ENCODE peak calls at places on chromosome 21, in six cellular contexts. Z is adrenal gland, C is heart right ventricle, H is Peyer's patch, B is psoas muscle, J is fibroblast of lung. F is an unnamed sample. For H3K27me3, the result is how much of the 10 kb centered on the place peaks cover.

GRCh38 chr21:30044447-30045064 is 104.8 kb upstream of the GRIK1 start:
- DNase-seq in Z (no peak), C (no peak), H (no peak), B (no peak), J (peak), F (no peak)

GRCh38 chr21:15222711-15223110 is 157.9 kb upstream of the NRIP1 start:
- DNase-seq in Z (no peak), C (no peak), H (no peak), B (no peak), J (peak), F (no peak)

GRCh38 chr21:14707265-14708020 is 161.3 kb upstream of the SAMSN1 start:
- DNase-seq in Z (no peak), C (no peak), H (no peak), B (no peak), J (no peak), F (no peak)

GRCh38 chr21:21860888-21861287 is 862.7 kb downstream of the NCAM2 start:
- DNase-seq in Z (no peak), C (no peak), H (no peak), B (no peak), J (peak), F (no peak)

GRCh38 chr21:36700295-36700960 is 1.5 kb downstream of the SIM2 start:
- DNase-seq in Z (no peak), C (no peak), H (no peak), B (no peak), J (no peak), F (no peak)

GRCh38 chr21:35508389-35508888 is 459.3 kb upstream of the RUNX1 start:
- DNase-seq in Z (peak), C (peak), H (no peak), B (peak), J (peak), F (peak)

GRCh38 chr21:14900058-14900457 is 164.7 kb downstream of the NRIP1 start:
- DNase-seq in Z (peak), C (no peak), H (no peak), B (no peak), J (no peak), F (no peak)

GRCh38 chr21:38376693-38377092 is 119.9 kb downstream of the KCNJ15 start:
- DNase-seq in Z (no peak), C (no peak), H (no peak), B (no peak), J (no peak), F (no peak)

GRCh38 chr21:42694751-42695150 is 41.3 kb downstream of the PDE9A start:
- DNase-seq in Z (no peak), C (no peak), H (no peak), B (no peak), J (no peak), F (no peak)

GRCh38 chr21:46651121-46651520 is 15.6 kb downstream of the PRMT2 start:
- DNase-seq in Z (no peak), C (no peak), H (no peak), B (no peak), J (no peak), F (no peak)

GRCh38 chr21:30986966-30987365 is 51.3 kb downstream of the KRTAP19-8 start:
- DNase-seq in Z (no peak), C (no peak), H (no peak), B (no peak), J (no peak), F (no peak)

GRCh38 chr21:26115346-26115745 is 55.2 kb downstream of the APP start:
- DNase-seq in Z (no peak), C (no peak), H (no peak), B (no peak), J (no peak), F (no peak)

GRCh38 chr21:15932681-15933200 is 203.0 kb downstream of the USP25 start:
- DNase-seq in Z (no peak), C (no peak), H (no peak), B (no peak), J (no peak), F (no peak)

GRCh38 chr21:37149411-37149810 is 76.4 kb downstream of the TTC3 start:
- DNase-seq in Z (no peak), C (no peak), H (no peak), B (no peak), J (peak), F (no peak)

GRCh38 chr21:46608672-46609111 is 3.8 kb upstream of the S100B start:
- DNase-seq in Z (no peak), C (no peak), H (no peak), B (no peak), J (no peak), F (no peak)

GRCh38 chr21:27258756-27259429 is 292.0 kb upstream of the ADAMTS5 start:
- DNase-seq in Z (no peak), C (no peak), H (no peak), B (no peak), J (no peak), F (no peak)

GRCh38 chr21:46160563-46161179 is 5.3 kb upstream of the FTCD start:
- DNase-seq in Z (no peak), C (no peak), H (peak), B (peak), J (no peak), F (no peak)

GRCh38 chr21:30072496-30072895 is 94.1 kb downstream of the CLDN17 start:
- DNase-seq in Z (peak), C (no peak), H (no peak), B (no peak), J (no peak), F (no peak)

GRCh38 chr21:35178812-35179211 is 129.7 kb upstream of the RUNX1 start:
- DNase-seq in Z (no peak), C (no peak), H (no peak), B (no peak), J (peak), F (no peak)

GRCh38 chr21:46182548-46183336 is 1.5 kb downstream of the SPATC1L start:
- DNase-seq in Z (peak), C (peak), H (no peak), B (no peak), J (no peak), F (no peak)

GRCh38 chr21:35641271-35642016 is 418.9 kb downstream of the SETD4 start:
- DNase-seq in Z (no peak), C (no peak), H (no peak), B (no peak), J (peak), F (no peak)

GRCh38 chr21:28615276-28615675 is 377.4 kb downstream of the LTN1 start:
- DNase-seq in Z (no peak), C (no peak), H (no peak), B (no peak), J (peak), F (no peak)

DNA sequence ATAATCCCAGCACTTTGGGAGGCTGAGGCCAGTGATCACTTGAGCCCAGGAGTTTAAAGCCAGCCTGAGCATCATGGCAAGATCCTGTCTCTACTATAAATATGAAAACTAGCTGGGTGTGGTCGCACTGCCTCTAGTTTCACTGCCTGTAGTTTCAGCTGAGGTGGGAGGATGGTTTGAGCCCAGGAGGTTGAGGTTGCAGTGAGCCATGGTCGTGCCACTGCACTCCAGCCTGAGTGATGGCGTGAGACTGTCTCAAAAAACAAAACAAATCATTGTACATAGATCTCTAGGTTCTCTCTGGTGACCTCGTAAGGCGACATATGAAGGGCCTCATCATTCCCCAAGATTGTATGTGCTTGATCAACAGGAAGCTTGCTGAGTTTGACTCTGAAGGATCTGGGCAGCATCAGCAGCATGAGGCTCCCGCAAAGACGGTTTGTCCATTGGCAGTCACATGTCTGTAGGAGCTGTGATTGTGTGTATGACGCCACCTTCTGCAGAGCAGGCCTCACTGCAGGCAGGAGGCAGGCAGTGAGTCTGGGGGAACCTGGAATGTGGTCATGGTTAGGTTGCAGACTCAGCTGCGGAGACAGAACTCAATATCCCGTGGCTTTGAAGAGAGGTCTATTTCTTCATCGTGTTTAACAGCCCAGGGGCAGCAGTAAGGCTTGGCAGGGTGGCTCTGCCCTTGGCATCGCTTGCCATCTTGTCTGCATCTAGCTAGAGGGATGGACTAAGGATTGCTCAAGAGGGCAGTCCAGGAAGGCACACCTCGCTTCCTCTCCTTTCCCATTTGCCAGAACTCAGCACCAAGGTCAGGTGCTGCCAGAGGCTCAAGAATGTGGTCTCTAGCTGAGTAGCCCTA is 13.9 kb downstream of the ATP5PO start:
- DNase-seq in Z (peak), C (no peak), H (no peak), B (no peak), J (peak), F (no peak)
- TF ChIP-seq CTCF in Z (peak), C (peak), H (peak), B (peak), J (peak), F (peak)

GRCh38 chr21:44413566-44414290 is 41.6 kb upstream of the LRRC3 start:
- DNase-seq in Z (no peak), C (no peak), H (no peak), B (no peak), J (no peak), F (no peak)

GRCh38 chr21:44415073-44416025 is 40.0 kb upstream of the LRRC3 start:
- DNase-seq in Z (no peak), C (no peak), H (no peak), B (no peak), J (no peak), F (no peak)

GRCh38 chr21:44416193-44416592 is 39.1 kb upstream of the LRRC3 start:
- DNase-seq in Z (no peak), C (no peak), H (no peak), B (no peak), J (no peak), F (no peak)

GRCh38 chr21:44418108-44418875 is 37.0 kb upstream of the LRRC3 start:
- DNase-seq in Z (peak), C (no peak), H (peak), B (no peak), J (no peak), F (no peak)

GRCh38 chr21:44414291-44415072 is 40.8 kb upstream of the LRRC3 start:
- DNase-seq in Z (no peak), C (no peak), H (no peak), B (no peak), J (no peak), F (no peak)
- H3K27me3 ChIP-seq in Z (under half), C (under half), H (under half), B (under half), J (under half), F (under half)

GRCh38 chr21:45040114-45040715 is 34.2 kb upstream of the ADARB1 start:
- DNase-seq in Z (no peak), C (no peak), H (no peak), B (no peak), J (no peak), F (no peak)
- H3K27ac ChIP-seq in Z (peak), C (no peak), H (peak), B (no peak), J (peak), F (no peak)

DNA sequence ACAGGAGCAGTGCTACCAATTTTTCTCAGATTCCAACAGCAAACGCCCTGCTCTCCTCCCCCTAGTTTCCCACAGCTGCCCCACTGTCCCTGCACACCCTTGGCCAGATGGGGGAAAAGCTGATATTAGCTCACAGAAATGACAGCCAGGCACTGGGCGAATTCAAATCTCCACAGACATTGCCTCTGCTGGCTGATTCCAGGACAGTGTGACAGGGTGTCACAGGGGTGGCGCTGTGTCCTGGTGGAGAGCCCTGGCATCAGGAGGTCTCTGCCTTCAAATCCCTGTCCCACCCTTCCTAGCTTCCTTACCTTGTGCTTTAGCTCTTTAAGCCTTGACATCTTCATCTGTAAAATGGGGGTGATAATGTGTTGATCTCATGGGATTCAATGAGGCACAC is 10.4 kb downstream of the OLIG1 start:
- DNase-seq in Z (no peak), C (no peak), H (no peak), B (no peak), J (no peak), F (peak)
- TF ChIP-seq CTCF in Z (no peak), C (no peak), H (no peak), B (no peak), J (no peak), F (no peak)

GRCh38 chr21:41536827-41537103 is 28.8 kb upstream of the TMPRSS2 start:
- DNase-seq in Z (no peak), C (no peak), H (no peak), B (no peak), J (no peak), F (no peak)
- H3K27me3 ChIP-seq in Z (under half), C (half or more), H (under half), B (under half), J (under half), F (under half)

GRCh38 chr21:44929242-44929798 is 8.6 kb upstream of the ITGB2 start:
- DNase-seq in Z (no peak), C (no peak), H (no peak), B (peak), J (no peak), F (no peak)
- H3K27ac ChIP-seq in Z (no peak), C (no peak), H (no peak), B (no peak), J (no peak), F (no peak)

F was measured in dorsolateral prefrontal cortex.